ENCODE peak calls at places on chromosomes 13 and 19, in four cellular contexts. X is ovary, T is heart right ventricle, Y is tibial nerve. G is an unnamed sample.

GRCh38 chr19:42427313-42427712 is at the start of gene LIPE:
- DNase-seq in X (no peak), T (no peak), Y (no peak), G (no peak)

GRCh38 chr13:53242015-53242414 is 213.4 kb downstream of the OLFM4 start:
- DNase-seq in X (no peak), T (no peak), Y (no peak), G (no peak)

GRCh38 chr19:34995551-34995950 is 4.6 kb upstream of the GRAMD1A start:
- DNase-seq in X (no peak), T (no peak), Y (no peak), G (no peak)

GRCh38 chr19:14409157-14410053 is 9.7 kb downstream of the DDX39A start:
- DNase-seq in X (no peak), T (no peak), Y (no peak), G (no peak)

GRCh38 chr19:51783373-51783772 is 11.6 kb upstream of the FPR3 start:
- DNase-seq in X (no peak), T (no peak), Y (no peak), G (no peak)

GRCh38 chr13:23414682-23415081 is 18.8 kb downstream of the SACS start:
- DNase-seq in X (no peak), T (no peak), Y (no peak), G (no peak)

GRCh38 chr19:31334101-31334848 is 15.0 kb downstream of the TSHZ3 start:
- DNase-seq in X (no peak), T (no peak), Y (no peak), G (no peak)

GRCh38 chr19:3366761-3367571 is 583 bp downstream of the NFIC start:
- DNase-seq in X (peak; percentile 81), T (peak; percentile 63), Y (no peak), G (no peak)

GRCh38 chr19:48632692-48633147 is 4.5 kb downstream of the DBP start:
- DNase-seq in X (no peak), T (no peak), Y (no peak), G (no peak)

DNA sequence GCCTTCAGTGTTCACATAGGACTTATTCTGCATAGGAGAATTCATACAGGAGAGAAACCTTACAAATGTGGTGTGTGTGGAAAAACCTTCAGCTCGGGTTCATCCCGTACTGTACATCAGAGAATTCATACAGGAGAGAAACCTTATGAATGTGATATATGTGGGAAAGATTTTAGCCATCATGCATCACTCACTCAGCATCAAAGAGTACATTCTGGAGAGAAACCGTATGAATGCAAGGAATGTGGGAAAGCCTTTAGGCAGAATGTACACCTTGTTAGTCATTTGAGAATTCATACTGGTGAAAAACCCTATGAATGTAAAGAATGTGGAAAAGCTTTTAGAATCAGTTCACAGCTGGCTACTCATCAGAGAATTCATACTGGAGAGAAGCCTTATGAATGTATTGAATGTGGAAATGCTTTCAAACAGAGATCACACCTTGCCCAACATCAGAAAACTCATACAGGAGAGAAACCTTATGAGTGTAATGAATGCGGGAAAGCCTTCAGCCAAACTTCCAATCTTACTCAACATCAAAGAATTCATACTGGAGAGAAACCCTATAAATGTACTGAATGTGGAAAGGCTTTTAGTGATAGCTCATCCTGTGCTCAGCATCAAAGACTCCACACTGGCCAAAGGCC is 13.4 kb upstream of the ZFP28 start:
- DNase-seq in X (no peak), T (no peak), Y (no peak), G (no peak)
- H3K4me3 ChIP-seq in X (no peak overlapping the region), T (no peak overlapping the region), Y (no peak overlapping the region), G (no peak overlapping the region)

GRCh38 chr13:110825516-110825915 is 89.4 kb downstream of the ANKRD10 start:
- DNase-seq in X (no peak), T (no peak), Y (no peak), G (no peak)

GRCh38 chr13:110828705-110829104 is 86.2 kb downstream of the ANKRD10 start:
- DNase-seq in X (no peak), T (no peak), Y (no peak), G (no peak)

GRCh38 chr13:110826101-110826500 is 88.8 kb downstream of the ANKRD10 start:
- DNase-seq in X (no peak), T (no peak), Y (no peak), G (no peak)

GRCh38 chr13:110824901-110825300 is 90.0 kb downstream of the ANKRD10 start:
- DNase-seq in X (peak; percentile 53), T (no peak), Y (no peak), G (no peak)

GRCh38 chr13:110826861-110827672 is 87.8 kb downstream of the ANKRD10 start:
- DNase-seq in X (no peak), T (no peak), Y (no peak), G (no peak)
- TF ChIP-seq CTCF in X (no peak), T (no peak), Y (no peak), G (no peak)

GRCh38 chr13:44899967-44900366 is 89.3 kb downstream of the NUFIP1 start:
- DNase-seq in X (no peak), T (no peak), Y (no peak), G (no peak)

GRCh38 chr13:44894001-44894770 is 95.1 kb downstream of the NUFIP1 start:
- DNase-seq in X (no peak), T (no peak), Y (no peak), G (no peak)

DNA sequence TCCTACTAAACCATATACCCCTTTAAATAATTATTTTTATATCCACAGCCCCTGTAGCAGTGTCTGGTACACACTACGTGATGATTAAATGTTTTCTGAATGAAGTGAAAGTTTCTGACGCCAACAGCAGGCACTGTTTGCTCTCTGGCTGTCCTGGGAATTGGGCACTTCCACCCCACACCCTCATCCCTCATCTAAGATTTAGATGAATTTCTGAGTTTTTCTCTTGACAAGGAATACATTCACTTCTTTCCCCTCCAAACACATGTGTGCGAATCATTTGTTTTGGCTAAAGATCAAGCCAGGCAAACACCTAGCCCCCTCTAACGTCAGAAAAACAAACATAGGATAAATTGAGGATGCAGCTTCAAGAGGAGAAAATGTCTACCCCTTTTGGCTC is 93.7 kb downstream of the NUFIP1 start:
- DNase-seq in X (no peak), T (no peak), Y (no peak), G (no peak)
- H3K4me3 ChIP-seq in X (no peak overlapping the region), T (no peak overlapping the region), Y (no peak overlapping the region), G (no peak overlapping the region)

GRCh38 chr13:94950303-94950702 is 238.0 kb upstream of the SOX21 start:
- DNase-seq in X (no peak), T (no peak), Y (no peak), G (peak; percentile 2)
- TF ChIP-seq CTCF in X (no peak), T (no peak), Y (no peak), G (peak; percentile 53)